ENCODE peak calls at places on chromosomes 11 and 22, in ten cellular contexts. W is HCT116; U is lung; L is A549; S is right cardiac atrium; J is AG04450; G is neural progenitor cell; B is fibroblast of lung; O is naive thymus-derived CD4-positive, alpha-beta T cell; M is K562. T is an unnamed sample.
A peak's percentile ranks its signal among the peaks of the same experiment; 100 is the strongest.

GRCh38 chr11:28009383-28009782 is 98.6 kb downstream of the KIF18A start:
- DNase-seq in W (no peak), U (no peak), L (peak; percentile 29), S (no peak), J (no peak), G (no peak), B (peak; percentile 89), O (no peak), M (no peak), T (no peak)

GRCh38 chr11:70055444-70055843 is 22.7 kb upstream of the ANO1 start:
- DNase-seq in W (no peak), U (no peak), L (no peak), S (no peak), J (no peak), G (no peak), B (no peak), O (no peak), M (no peak), T (no peak)

GRCh38 chr11:47296045-47296444 is 26.1 kb downstream of the MADD start:
- DNase-seq in W (no peak), U (no peak), L (no peak), S (no peak), J (no peak), G (no peak), B (no peak), O (no peak), M (no peak), T (no peak)

GRCh38 chr11:56497010-56497409 is 5.8 kb upstream of the OR5M8 start:
- DNase-seq in W (no peak), U (no peak), L (no peak), S (no peak), J (no peak), G (no peak), B (no peak), O (no peak), M (no peak), T (no peak)

GRCh38 chr11:26974068-26974790 is 19.7 kb upstream of the FIBIN start:
- DNase-seq in W (no peak), U (no peak), L (no peak), S (no peak), J (peak; percentile 42), G (peak; percentile 8), B (peak; percentile 50), O (no peak), M (no peak), T (no peak)

GRCh38 chr11:134659882-134660281 is 247.8 kb upstream of the B3GAT1 start:
- DNase-seq in W (no peak), U (peak; percentile 25), L (no peak), S (no peak), J (no peak), G (no peak), B (no peak), O (no peak), M (no peak), T (no peak)

GRCh38 chr11:769887-770641 is 7.2 kb downstream of the GATD1 start:
- DNase-seq in W (no peak), U (no peak), L (no peak), S (peak; percentile 42), J (no peak), G (no peak), B (no peak), O (no peak), M (no peak), T (no peak)

GRCh38 chr22:38921126-38921525 is 36.3 kb upstream of the APOBEC3A start:
- DNase-seq in W (peak; percentile 39), U (peak; percentile 62), L (no peak), S (no peak), J (no peak), G (no peak), B (no peak), O (no peak), M (no peak), T (no peak)

GRCh38 chr22:50274311-50274710 is 4.1 kb upstream of the MAPK11 start:
- DNase-seq in W (no peak), U (no peak), L (peak; percentile 70), S (peak; percentile 84), J (no peak), G (peak; percentile 81), B (peak; percentile 74), O (peak; percentile 31), M (peak; percentile 43), T (peak; percentile 84)

GRCh38 chr11:128472128-128473110 is 114.9 kb downstream of the ETS1 start:
- DNase-seq in W (no peak), U (no peak), L (no peak), S (no peak), J (no peak), G (no peak), B (peak; percentile 47), O (peak; percentile 54), M (no peak), T (no peak)

GRCh38 chr11:10328314-10329090 is 23.6 kb downstream of the ADM start:
- DNase-seq in W (no peak), U (no peak), L (no peak), S (no peak), J (no peak), G (no peak), B (peak; percentile 86), O (no peak), M (no peak), T (no peak)

GRCh38 chr11:612201-612960 is 3.4 kb downstream of the IRF7 start:
- DNase-seq in W (peak; percentile 16), U (no peak), L (peak; percentile 57), S (no peak), J (no peak), G (peak; percentile 48), B (peak; percentile 35), O (peak; percentile 24), M (no peak), T (peak; percentile 74)

GRCh38 chr11:73295259-73295995 is 12.6 kb upstream of the ARHGEF17 start:
- DNase-seq in W (peak; percentile 43), U (peak; percentile 78), L (peak; percentile 73), S (peak; percentile 81), J (no peak), G (peak; percentile 88), B (peak; percentile 68), O (peak; percentile 61), M (peak; percentile 71), T (peak; percentile 94)

GRCh38 chr11:126422446-126422845 is 67.0 kb downstream of the ST3GAL4 start:
- DNase-seq in W (no peak), U (no peak), L (no peak), S (no peak), J (no peak), G (no peak), B (no peak), O (no peak), M (no peak), T (no peak)

GRCh38 chr22:35526333-35526979 is 14.2 kb upstream of the RASD2 start:
- DNase-seq in W (no peak), U (no peak), L (no peak), S (no peak), J (no peak), G (peak; percentile 33), B (no peak), O (no peak), M (no peak), T (no peak)

GRCh38 chr11:129372609-129373488 is 2.8 kb upstream of the BARX2 start:
- DNase-seq in W (no peak), U (no peak), L (no peak), S (no peak), J (no peak), G (peak; percentile 60), B (no peak), O (no peak), M (no peak), T (no peak)

GRCh38 chr11:114928260-114928870 is 250.0 kb downstream of the NXPE2 start:
- DNase-seq in W (no peak), U (no peak), L (no peak), S (no peak), J (no peak), G (no peak), B (no peak), O (no peak), M (no peak), T (no peak)

GRCh38 chr22:37912171-37912570 is 6.1 kb downstream of the MICALL1 start:
- DNase-seq in W (no peak), U (no peak), L (no peak), S (no peak), J (no peak), G (no peak), B (no peak), O (no peak), M (no peak), T (no peak)

GRCh38 chr11:924406-925157 is 1.1 kb upstream of the AP2A2 start:
- DNase-seq in W (no peak), U (no peak), L (no peak), S (peak; percentile 75), J (no peak), G (no peak), B (no peak), O (no peak), M (no peak), T (no peak)

GRCh38 chr11:18046116-18046777 is at the start of gene TPH1:
- DNase-seq in W (no peak), U (peak; percentile 39), L (no peak), S (peak; percentile 80), J (no peak), G (peak; percentile 79), B (peak; percentile 33), O (no peak), M (peak; percentile 15), T (no peak)
- H3K4me3 ChIP-seq in W (no peak within 1 kb of the TSS), U (no peak within 1 kb of the TSS), L (peak within 1 kb of the TSS; percentile 24), S (peak within 1 kb of the TSS; percentile 29), J (no peak within 1 kb of the TSS), G (peak within 1 kb of the TSS; percentile 27), B (no peak within 1 kb of the TSS), O (no peak within 1 kb of the TSS), M (no peak within 1 kb of the TSS), T (no peak within 1 kb of the TSS)

GRCh38 chr22:32617883-32618282 is 143.3 kb downstream of the FBXO7 start:
- DNase-seq in W (no peak), U (no peak), L (no peak), S (peak; percentile 64), J (no peak), G (no peak), B (peak; percentile 26), O (no peak), M (no peak), T (no peak)
- H3K27ac ChIP-seq in W (no peak overlapping the region), U (peak overlapping the region; percentile 47), L (no peak overlapping the region), S (peak overlapping the region; percentile 96), J (no peak overlapping the region), G (no peak overlapping the region), B (no peak overlapping the region), O (no peak overlapping the region), M (no peak overlapping the region), T (no peak overlapping the region)

GRCh38 chr11:61961570-61962212 is 5.7 kb downstream of the FTH1 start:
- DNase-seq in W (no peak), U (no peak), L (peak; percentile 72), S (peak; percentile 90), J (no peak), G (no peak), B (peak; percentile 82), O (no peak), M (peak; percentile 18), T (no peak)
- H3K9me3 ChIP-seq in W (no peaks in the 10 kb centered on the region), U (no peaks in the 10 kb centered on the region), L (no peaks in the 10 kb centered on the region), S (no peaks in the 10 kb centered on the region), J (no peaks in the 10 kb centered on the region), G (no peaks in the 10 kb centered on the region), B (no peaks in the 10 kb centered on the region), O (no peaks in the 10 kb centered on the region), M (no peaks in the 10 kb centered on the region), T (no peaks in the 10 kb centered on the region)

DNA sequence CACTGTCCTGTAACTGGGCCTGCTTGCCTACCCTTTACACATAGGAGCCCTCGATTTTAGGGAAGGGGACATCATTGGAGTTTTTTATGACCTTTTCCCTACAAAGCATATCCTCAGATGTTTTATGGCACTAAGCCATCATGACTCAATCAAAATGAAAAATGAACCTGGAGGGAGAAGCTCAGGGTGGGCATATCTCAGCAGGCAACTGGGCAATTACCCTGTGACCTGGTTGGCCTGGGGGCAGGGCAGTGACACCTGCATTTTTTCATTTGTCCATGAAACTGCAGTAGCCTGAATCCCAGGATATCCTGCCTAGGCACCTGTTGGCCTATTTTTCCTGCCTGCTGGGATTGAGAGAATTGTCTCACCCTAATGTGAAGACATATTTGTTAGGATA is 45.2 kb upstream of the BLID start:
- DNase-seq in W (no peak), U (no peak), L (no peak), S (no peak), J (no peak), G (no peak), B (no peak), O (no peak), M (no peak), T (no peak)
- H3K4me3 ChIP-seq in W (no peak overlapping the region), U (no peak overlapping the region), L (no peak overlapping the region), S (no peak overlapping the region), J (no peak overlapping the region), G (no peak overlapping the region), B (no peak overlapping the region), O (no peak overlapping the region), M (no peak overlapping the region), T (no peak overlapping the region)